ENCODE peak calls at places on chromosomes 16 and 17, in six cellular contexts. J is mucosa of gallbladder; G is EL; W is GM20000; F is activated naive CD4-positive, alpha-beta T cell treated with anti-CD3 and anti-CD28 coated beads for 36 hours; O is naive thymus-derived CD8-positive, alpha-beta T cell. H is an unnamed sample.

GRCh38 chr17:40093005-40093579 is 7.3 kb downstream of the NR1D1 start:
- DNase-seq in J (no peak), G (no peak), W (no peak), F (no peak), O (no peak), H (no peak)

GRCh38 chr17:79547586-79547985 is 63.3 kb downstream of the RBFOX3 start:
- DNase-seq in J (no peak), G (no peak), W (no peak), F (no peak), O (no peak), H (no peak)

GRCh38 chr17:56085576-56086267 is 67.6 kb upstream of the ANKFN1 start:
- DNase-seq in J (no peak), G (no peak), W (no peak), F (peak; percentile 5), O (no peak), H (no peak)

GRCh38 chr16:24208710-24209109 is 47.4 kb upstream of the CACNG3 start:
- DNase-seq in J (no peak), G (no peak), W (no peak), F (no peak), O (no peak), H (no peak)

GRCh38 chr17:65794572-65794971 is 233.1 kb upstream of the AXIN2 start:
- DNase-seq in J (no peak), G (peak; percentile 36), W (no peak), F (no peak), O (no peak), H (peak; percentile 28)

GRCh38 chr17:29570521-29570920 is 2.0 kb downstream of the TP53I13 start:
- DNase-seq in J (no peak), G (no peak), W (peak; percentile 2), F (no peak), O (no peak), H (peak; percentile 53)

GRCh38 chr16:57892447-57893096 is 78.4 kb downstream of the CNGB1 start:
- DNase-seq in J (peak; percentile 40), G (peak; percentile 16), W (no peak), F (peak; percentile 12), O (no peak), H (no peak)

GRCh38 chr17:44922136-44922535 is 6.8 kb upstream of the GFAP start:
- DNase-seq in J (no peak), G (no peak), W (no peak), F (no peak), O (no peak), H (no peak)

GRCh38 chr17:58066409-58066808 is 16.8 kb upstream of the DYNLL2 start:
- DNase-seq in J (no peak), G (no peak), W (no peak), F (no peak), O (no peak), H (no peak)

GRCh38 chr17:67829331-67829730 is 4.0 kb downstream of the BPTF start:
- DNase-seq in J (no peak), G (peak; percentile 7), W (peak; percentile 49), F (peak; percentile 78), O (no peak), H (no peak)

GRCh38 chr16:14015948-14016347 is 55.2 kb upstream of the MRTFB start:
- DNase-seq in J (no peak), G (peak; percentile 84), W (no peak), F (no peak), O (no peak), H (no peak)

GRCh38 chr16:29899516-29900101 is at the start of gene SEZ6L2:
- DNase-seq in J (peak; percentile 84), G (peak; percentile 95), W (peak; percentile 44), F (peak; percentile 78), O (peak; percentile 61), H (peak; percentile 89)